ENCODE peak calls at places on chromosome 13, in ten cellular contexts. K is upper lobe of right lung; E is MG63; P is stimulated activated CD8-positive, alpha-beta memory T cell treated with anti-CD3 and anti-CD28 coated beads, Interleukin-15, amount 100 ng/mL, for 48 hours; A is mammary epithelial cell; D is endodermal cell; G is activated T-cell treated with anti-CD3 and anti-CD28 coated beads, Interleukin-2, amount 50 U/mL, for 72 hours; L is skeletal muscle cell; C is coronary artery; O is activated CD4-positive, alpha-beta T cell treated with anti-CD3 and anti-CD28 coated beads, Interleukin-2, amount 50 U/mL, for 1 hour. V is an unnamed sample.

GRCh38 chr13:46795321-46795720 is 1.6 kb downstream of the ESD start:
- DNase-seq in K (no peak), E (no peak), P (no peak), A (no peak), D (no peak), G (no peak), L (no peak), C (no peak), O (no peak), V (no peak)

GRCh38 chr13:34139660-34140059 is 321.7 kb downstream of the RFC3 start:
- DNase-seq in K (no peak), E (no peak), P (no peak), A (no peak), D (no peak), G (no peak), L (no peak), C (no peak), O (no peak), V (no peak)

GRCh38 chr13:52651880-52652169 is 811 bp upstream of the SUGT1 start:
- DNase-seq in K (no peak), E (no peak), P (no peak), A (no peak), D (no peak), G (no peak), L (no peak), C (no peak), O (no peak), V (no peak)

GRCh38 chr13:51955841-51956603 is 55.2 kb downstream of the ATP7B start:
- DNase-seq in K (no peak), E (no peak), P (no peak), A (no peak), D (no peak), G (no peak), L (no peak), C (no peak), O (no peak), V (no peak)

GRCh38 chr13:34410653-34411052 is 531.4 kb upstream of the NBEA start:
- DNase-seq in K (no peak), E (no peak), P (no peak), A (no peak), D (no peak), G (no peak), L (no peak), C (no peak), O (no peak), V (no peak)

GRCh38 chr13:26457212-26457611 is 100.3 kb upstream of the WASF3 start:
- DNase-seq in K (no peak), E (no peak), P (no peak), A (peak), D (no peak), G (no peak), L (no peak), C (no peak), O (no peak), V (no peak)

GRCh38 chr13:101144808-101145419 is 271.4 kb downstream of the NALCN start:
- DNase-seq in K (no peak), E (no peak), P (no peak), A (peak), D (no peak), G (peak), L (no peak), C (no peak), O (no peak), V (no peak)

GRCh38 chr13:106374631-106375030 is 160.8 kb downstream of the EFNB2 start:
- DNase-seq in K (no peak), E (no peak), P (no peak), A (no peak), D (no peak), G (no peak), L (no peak), C (no peak), O (no peak), V (no peak)

V was measured in type B pancreatic cell.